ENCODE peak calls at places on chromosomes 7 and 10, in eight cellular contexts. H is Caco-2, T is hepatocyte, N is heart right ventricle, G is heart left ventricle, B is left ventricle myocardium inferior, J is adipocyte, M is neural progenitor cell. S is an unnamed sample.
A peak's percentile ranks its signal among the peaks of the same experiment; 100 is the strongest.

GRCh38 chr7:135160858-135161653 is 9.5 kb downstream of the CYREN start:
- DNase-seq in H (no peak), T (no peak), N (peak; percentile 40), G (no peak), B (no peak), J (no peak), M (no peak), S (no peak)

GRCh38 chr10:26879744-26880143 is 19.0 kb upstream of the ABI1 start:
- DNase-seq in H (no peak), T (no peak), N (no peak), G (peak; percentile 38), B (no peak), J (no peak), M (no peak), S (no peak)

GRCh38 chr7:101915000-101915399 is 97.6 kb downstream of the CUX1 start:
- DNase-seq in H (no peak), T (no peak), N (peak; percentile 64), G (peak; percentile 82), B (peak; percentile 72), J (no peak), M (no peak), S (no peak)

GRCh38 chr7:45712872-45713668 is 138.9 kb downstream of the ADCY1 start:
- DNase-seq in H (no peak), T (peak; percentile 3), N (no peak), G (no peak), B (no peak), J (no peak), M (no peak), S (no peak)

GRCh38 chr7:68783671-68784070 is 814.6 kb upstream of the AUTS2 start:
- DNase-seq in H (no peak), T (peak; percentile 24), N (no peak), G (no peak), B (no peak), J (no peak), M (no peak), S (no peak)

GRCh38 chr7:49023345-49024330 is 99.3 kb downstream of the CDC14C start:
- DNase-seq in H (no peak), T (no peak), N (no peak), G (no peak), B (no peak), J (no peak), M (peak; percentile 68), S (peak; percentile 88)

GRCh38 chr7:39501358-39501757 is 64.8 kb upstream of the YAE1 start:
- DNase-seq in H (no peak), T (no peak), N (no peak), G (no peak), B (no peak), J (no peak), M (no peak), S (no peak)

GRCh38 chr7:99090811-99091582 is 52.9 kb downstream of the SMURF1 start:
- DNase-seq in H (no peak), T (no peak), N (no peak), G (no peak), B (no peak), J (peak; percentile 82), M (no peak), S (no peak)

GRCh38 chr10:103560886-103561285 is 67.4 kb downstream of the NEURL1 start:
- DNase-seq in H (no peak), T (no peak), N (no peak), G (no peak), B (no peak), J (no peak), M (no peak), S (no peak)

GRCh38 chr10:36759111-36759805 is 366.1 kb upstream of the ANKRD30A start:
- DNase-seq in H (no peak), T (no peak), N (no peak), G (no peak), B (no peak), J (peak; percentile 88), M (no peak), S (no peak)

GRCh38 chr7:121102619-121103018 is 114.1 kb downstream of the CPED1 start:
- DNase-seq in H (no peak), T (peak; percentile 13), N (no peak), G (no peak), B (no peak), J (no peak), M (peak; percentile 7), S (no peak)

GRCh38 chr7:2116903-2117680 is 115.7 kb downstream of the MAD1L1 start:
- DNase-seq in H (no peak), T (peak; percentile 46), N (peak; percentile 79), G (peak; percentile 89), B (peak; percentile 72), J (no peak), M (no peak), S (no peak)

GRCh38 chr7:50793947-50794570 is 11.4 kb upstream of the GRB10 start:
- DNase-seq in H (no peak), T (no peak), N (no peak), G (no peak), B (no peak), J (no peak), M (no peak), S (no peak)

GRCh38 chr7:110774066-110774465 is 316.9 kb upstream of the LRRN3 start:
- DNase-seq in H (no peak), T (peak; percentile 6), N (no peak), G (no peak), B (no peak), J (peak; percentile 14), M (no peak), S (no peak)

GRCh38 chr10:7296648-7297047 is 114.2 kb downstream of the SFMBT2 start:
- DNase-seq in H (no peak), T (no peak), N (no peak), G (no peak), B (no peak), J (no peak), M (no peak), S (no peak)

GRCh38 chr10:11017575-11018425 is at the start of gene CELF2:
- DNase-seq in H (peak; percentile 60), T (peak; percentile 86), N (peak; percentile 73), G (peak; percentile 84), B (peak; percentile 75), J (peak; percentile 18), M (peak; percentile 94), S (peak; percentile 34)

GRCh38 chr7:3436746-3437145 is 135.7 kb downstream of the SDK1 start:
- DNase-seq in H (no peak), T (no peak), N (no peak), G (no peak), B (no peak), J (peak; percentile 64), M (no peak), S (no peak)

GRCh38 chr10:72248477-72249151 is 25.1 kb upstream of the DDIT4 start:
- DNase-seq in H (no peak), T (peak; percentile 81), N (peak; percentile 87), G (peak; percentile 88), B (peak; percentile 88), J (peak; percentile 68), M (no peak), S (peak; percentile 51)

GRCh38 chr10:109934958-109935793 is 11.9 kb upstream of the XPNPEP1 start:
- DNase-seq in H (no peak), T (no peak), N (peak; percentile 55), G (peak; percentile 46), B (no peak), J (peak; percentile 60), M (peak; percentile 88), S (peak; percentile 44)

GRCh38 chr7:113794573-113794972 is 124.2 kb downstream of the PPP1R3A start:
- DNase-seq in H (no peak), T (no peak), N (no peak), G (no peak), B (no peak), J (no peak), M (no peak), S (no peak)

GRCh38 chr7:100257017-100257416 is 37.3 kb downstream of the PVRIG start:
- DNase-seq in H (no peak), T (no peak), N (no peak), G (no peak), B (no peak), J (no peak), M (no peak), S (no peak)

GRCh38 chr7:151745090-151745638 is 131.8 kb downstream of the PRKAG2 start:
- DNase-seq in H (peak; percentile 90), T (peak; percentile 91), N (peak; percentile 54), G (peak; percentile 88), B (peak; percentile 73), J (peak; percentile 48), M (no peak), S (no peak)

GRCh38 chr10:117152668-117153067 is 14.6 kb upstream of the VAX1 start:
- DNase-seq in H (no peak), T (no peak), N (no peak), G (no peak), B (no peak), J (no peak), M (no peak), S (no peak)

GRCh38 chr10:117145019-117145418 is 6.9 kb upstream of the VAX1 start:
- DNase-seq in H (no peak), T (no peak), N (no peak), G (no peak), B (no peak), J (no peak), M (no peak), S (no peak)

GRCh38 chr10:117143424-117143823 is 5.4 kb upstream of the VAX1 start:
- DNase-seq in H (no peak), T (no peak), N (no peak), G (no peak), B (no peak), J (no peak), M (no peak), S (no peak)

GRCh38 chr10:117148284-117148683 is 10.2 kb upstream of the VAX1 start:
- DNase-seq in H (no peak), T (no peak), N (no peak), G (no peak), B (no peak), J (no peak), M (no peak), S (no peak)
- H3K27me3 ChIP-seq in H (no peaks in the 10 kb centered on the region), T (peaks cover 80% of the 10 kb centered on the region), N (peaks cover 93% of the 10 kb centered on the region), G (no peaks in the 10 kb centered on the region), B (peaks cover 98% of the 10 kb centered on the region), J (peaks cover 62% of the 10 kb centered on the region), M (peaks cover 100% of the 10 kb centered on the region), S (peaks cover 26% of the 10 kb centered on the region)

GRCh38 chr7:70787275-70787674 is 344.7 kb upstream of the GALNT17 start:
- DNase-seq in H (no peak), T (no peak), N (no peak), G (no peak), B (no peak), J (no peak), M (no peak), S (no peak)
- H3K4me3 ChIP-seq in H (no peak overlapping the region), T (no peak overlapping the region), N (no peak overlapping the region), G (no peak overlapping the region), B (no peak overlapping the region), J (no peak overlapping the region), M (no peak overlapping the region), S (no peak overlapping the region)

DNA sequence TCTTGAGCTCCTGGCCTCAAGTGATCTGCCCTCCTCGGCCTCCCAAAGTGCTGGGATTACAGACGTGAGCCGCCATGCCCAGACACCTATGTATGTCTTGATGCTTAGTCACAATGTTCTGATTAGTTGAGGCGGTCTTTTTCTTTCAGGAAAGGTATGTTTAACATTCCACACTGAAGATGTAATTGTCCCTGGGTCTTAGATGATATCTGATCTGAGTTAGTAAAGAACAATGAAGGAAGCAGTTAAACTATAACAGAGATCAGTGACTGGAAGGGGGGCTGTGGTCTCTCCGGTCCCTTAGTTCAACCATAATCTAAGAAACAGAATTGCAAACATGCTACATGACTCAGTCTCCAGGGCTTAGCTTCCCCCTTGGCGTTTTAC is 31.5 kb upstream of the SH2D4B start:
- DNase-seq in H (peak; percentile 83), T (peak; percentile 73), N (no peak), G (no peak), B (no peak), J (peak; percentile 67), M (no peak), S (no peak)
- H3K4me1 ChIP-seq in H (peaks cover 94% of the 10 kb centered on the region), T (peaks cover 60% of the 10 kb centered on the region), N (peaks cover 96% of the 10 kb centered on the region), G (peaks cover 24% of the 10 kb centered on the region), B (peaks cover 98% of the 10 kb centered on the region), J (peaks cover 85% of the 10 kb centered on the region), M (peaks cover 28% of the 10 kb centered on the region), S (peaks cover 7% of the 10 kb centered on the region)

GRCh38 chr7:137036768-137037167 is 168.3 kb downstream of the CHRM2 start:
- DNase-seq in H (no peak), T (no peak), N (no peak), G (no peak), B (no peak), J (peak; percentile 51), M (no peak), S (no peak)
- H3K27me3 ChIP-seq in H (no peaks in the 10 kb centered on the region), T (no peaks in the 10 kb centered on the region), N (no peaks in the 10 kb centered on the region), G (no peaks in the 10 kb centered on the region), B (no peaks in the 10 kb centered on the region), J (no peaks in the 10 kb centered on the region), M (no peaks in the 10 kb centered on the region), S (no peaks in the 10 kb centered on the region)